ENCODE peak calls at places on chromosomes 11 and 22, in five cellular contexts. One of them, this sample, is unnamed. For H3K9me3, the result is how much of the 10 kb centered on the place peaks cover.

GRCh38 chr11:125517116-125517804 is 21.2 kb upstream of the FEZ1 start:
- DNase-seq in CD4-positive, alpha-beta memory T cell: no peak
- DNase-seq in CD8-positive, alpha-beta T cell: no peak
- DNase-seq in stomach: no peak
- DNase-seq in thoracic aorta: no peak
- DNase-seq in this sample: peak

GRCh38 chr22:31083923-31084810 is 3.0 kb downstream of the SMTN start:
- DNase-seq in CD4-positive, alpha-beta memory T cell: no peak
- DNase-seq in CD8-positive, alpha-beta T cell: no peak
- DNase-seq in stomach: no peak
- DNase-seq in thoracic aorta: no peak
- DNase-seq in this sample: no peak

GRCh38 chr22:38314992-38315800 is 2.0 kb downstream of the CSNK1E start:
- DNase-seq in CD4-positive, alpha-beta memory T cell: peak
- DNase-seq in CD8-positive, alpha-beta T cell: no peak
- DNase-seq in stomach: peak
- DNase-seq in thoracic aorta: no peak
- DNase-seq in this sample: no peak

GRCh38 chr11:68870470-68870869 is 28.8 kb upstream of the CPT1A start:
- DNase-seq in CD4-positive, alpha-beta memory T cell: no peak
- DNase-seq in CD8-positive, alpha-beta T cell: no peak
- DNase-seq in stomach: no peak
- DNase-seq in thoracic aorta: no peak
- DNase-seq in this sample: no peak

GRCh38 chr11:77411238-77411637 is 62.7 kb downstream of the PAK1 start:
- DNase-seq in CD4-positive, alpha-beta memory T cell: peak
- DNase-seq in CD8-positive, alpha-beta T cell: peak
- DNase-seq in stomach: no peak
- DNase-seq in thoracic aorta: peak
- DNase-seq in this sample: no peak

GRCh38 chr11:17721242-17721999 is 2.0 kb downstream of the MYOD1 start:
- DNase-seq in CD4-positive, alpha-beta memory T cell: no peak
- DNase-seq in CD8-positive, alpha-beta T cell: no peak
- DNase-seq in stomach: no peak
- DNase-seq in thoracic aorta: no peak
- DNase-seq in this sample: no peak

GRCh38 chr11:130208241-130209127 is 48.9 kb downstream of the ST14 start:
- DNase-seq in CD4-positive, alpha-beta memory T cell: no peak
- DNase-seq in CD8-positive, alpha-beta T cell: no peak
- DNase-seq in stomach: peak
- DNase-seq in thoracic aorta: no peak
- DNase-seq in this sample: no peak

GRCh38 chr11:59765068-59765770 is 10.0 kb downstream of the STX3 start:
- DNase-seq in CD4-positive, alpha-beta memory T cell: no peak
- DNase-seq in CD8-positive, alpha-beta T cell: no peak
- DNase-seq in stomach: no peak
- DNase-seq in thoracic aorta: no peak
- DNase-seq in this sample: no peak

GRCh38 chr11:7846003-7846402 is 49.3 kb upstream of the OR5P2 start:
- DNase-seq in CD4-positive, alpha-beta memory T cell: no peak
- DNase-seq in CD8-positive, alpha-beta T cell: no peak
- DNase-seq in stomach: no peak
- DNase-seq in thoracic aorta: no peak
- DNase-seq in this sample: no peak

GRCh38 chr22:40258463-40259046 is 80.8 kb downstream of the TNRC6B start:
- DNase-seq in CD4-positive, alpha-beta memory T cell: no peak
- DNase-seq in CD8-positive, alpha-beta T cell: no peak
- DNase-seq in stomach: no peak
- DNase-seq in thoracic aorta: no peak
- DNase-seq in this sample: no peak

GRCh38 chr11:12827929-12828812 is 153.9 kb downstream of the TEAD1 start:
- DNase-seq in CD4-positive, alpha-beta memory T cell: no peak
- DNase-seq in CD8-positive, alpha-beta T cell: no peak
- DNase-seq in stomach: peak
- DNase-seq in thoracic aorta: no peak
- DNase-seq in this sample: no peak

GRCh38 chr11:17865765-17866428 is 131.3 kb downstream of the KCNC1 start:
- DNase-seq in CD4-positive, alpha-beta memory T cell: no peak
- DNase-seq in CD8-positive, alpha-beta T cell: no peak
- DNase-seq in stomach: no peak
- DNase-seq in thoracic aorta: no peak
- DNase-seq in this sample: no peak

GRCh38 chr11:120124355-120124754 is 13.6 kb downstream of the TRIM29 start:
- DNase-seq in CD4-positive, alpha-beta memory T cell: no peak
- DNase-seq in CD8-positive, alpha-beta T cell: no peak
- DNase-seq in stomach: no peak
- DNase-seq in thoracic aorta: no peak
- DNase-seq in this sample: no peak
- H3K27ac ChIP-seq in CD4-positive, alpha-beta memory T cell: no peak
- H3K27ac ChIP-seq in CD8-positive, alpha-beta T cell: no peak
- H3K27ac ChIP-seq in stomach: no peak
- H3K27ac ChIP-seq in thoracic aorta: no peak
- H3K27ac ChIP-seq in this sample: no peak

GRCh38 chr11:76225122-76225584 is 18.9 kb upstream of the WNT11 start:
- DNase-seq in CD4-positive, alpha-beta memory T cell: no peak
- DNase-seq in CD8-positive, alpha-beta T cell: no peak
- DNase-seq in stomach: no peak
- DNase-seq in thoracic aorta: no peak
- DNase-seq in this sample: no peak
- H3K4me3 ChIP-seq in CD4-positive, alpha-beta memory T cell: no peak
- H3K4me3 ChIP-seq in CD8-positive, alpha-beta T cell: no peak
- H3K4me3 ChIP-seq in stomach: no peak
- H3K4me3 ChIP-seq in thoracic aorta: no peak
- H3K4me3 ChIP-seq in this sample: no peak

GRCh38 chr11:50075856-50076255 is 43.2 kb downstream of the OR4C45 start:
- DNase-seq in CD4-positive, alpha-beta memory T cell: no peak
- DNase-seq in CD8-positive, alpha-beta T cell: no peak
- DNase-seq in stomach: no peak
- DNase-seq in thoracic aorta: no peak
- DNase-seq in this sample: no peak
- H3K9me3 ChIP-seq in CD4-positive, alpha-beta memory T cell: under half
- H3K9me3 ChIP-seq in CD8-positive, alpha-beta T cell: under half
- H3K9me3 ChIP-seq in stomach: half or more
- H3K9me3 ChIP-seq in thoracic aorta: under half
- H3K9me3 ChIP-seq in this sample: under half

GRCh38 chr11:94768602-94769511 is 701 bp downstream of the AMOTL1 start:
- DNase-seq in CD4-positive, alpha-beta memory T cell: no peak
- DNase-seq in CD8-positive, alpha-beta T cell: no peak
- DNase-seq in stomach: peak
- DNase-seq in thoracic aorta: no peak
- DNase-seq in this sample: no peak
- H3K27ac ChIP-seq in CD4-positive, alpha-beta memory T cell: no peak
- H3K27ac ChIP-seq in CD8-positive, alpha-beta T cell: no peak
- H3K27ac ChIP-seq in stomach: peak
- H3K27ac ChIP-seq in thoracic aorta: peak
- H3K27ac ChIP-seq in this sample: no peak

GRCh38 chr22:45552017-45552411 is 49.3 kb downstream of the FBLN1 start:
- DNase-seq in CD4-positive, alpha-beta memory T cell: no peak
- DNase-seq in CD8-positive, alpha-beta T cell: no peak
- DNase-seq in stomach: no peak
- DNase-seq in thoracic aorta: no peak
- DNase-seq in this sample: no peak

GRCh38 chr22:45554861-45555260 is 52.2 kb downstream of the FBLN1 start:
- DNase-seq in CD4-positive, alpha-beta memory T cell: no peak
- DNase-seq in CD8-positive, alpha-beta T cell: no peak
- DNase-seq in stomach: no peak
- DNase-seq in thoracic aorta: no peak
- DNase-seq in this sample: no peak

GRCh38 chr22:45552580-45553332 is 50.1 kb downstream of the FBLN1 start:
- DNase-seq in CD4-positive, alpha-beta memory T cell: no peak
- DNase-seq in CD8-positive, alpha-beta T cell: no peak
- DNase-seq in stomach: peak
- DNase-seq in thoracic aorta: no peak
- DNase-seq in this sample: no peak

GRCh38 chr22:45554040-45554406 is 51.3 kb downstream of the FBLN1 start:
- DNase-seq in CD4-positive, alpha-beta memory T cell: no peak
- DNase-seq in CD8-positive, alpha-beta T cell: no peak
- DNase-seq in stomach: no peak
- DNase-seq in thoracic aorta: no peak
- DNase-seq in this sample: no peak

GRCh38 chr22:45553333-45554039 is 50.8 kb downstream of the FBLN1 start:
- DNase-seq in CD4-positive, alpha-beta memory T cell: peak
- DNase-seq in CD8-positive, alpha-beta T cell: no peak
- DNase-seq in stomach: peak
- DNase-seq in thoracic aorta: peak
- DNase-seq in this sample: peak
- H3K4me3 ChIP-seq in CD4-positive, alpha-beta memory T cell: no peak
- H3K4me3 ChIP-seq in CD8-positive, alpha-beta T cell: no peak
- H3K4me3 ChIP-seq in stomach: no peak
- H3K4me3 ChIP-seq in thoracic aorta: peak
- H3K4me3 ChIP-seq in this sample: no peak

DNA sequence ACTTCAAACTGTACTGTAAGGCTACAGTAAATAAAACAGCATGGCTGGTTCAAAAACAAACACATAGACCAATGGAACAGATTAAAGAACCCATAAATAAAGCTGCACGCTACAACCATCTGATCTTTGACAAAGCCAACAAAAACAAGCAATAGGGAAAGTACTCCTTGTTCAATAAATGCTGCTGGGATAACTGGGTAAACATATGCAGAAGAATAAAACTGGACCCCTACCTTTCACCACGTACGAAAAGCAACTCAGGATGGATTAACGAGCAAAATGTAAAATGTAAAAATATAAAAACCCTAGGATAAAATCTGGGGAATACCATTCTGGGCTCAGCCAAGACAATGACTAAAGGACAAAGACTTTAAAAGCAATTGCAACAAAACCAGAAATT is 201.8 kb upstream of the PGR start:
- DNase-seq in CD4-positive, alpha-beta memory T cell: no peak
- DNase-seq in CD8-positive, alpha-beta T cell: no peak
- DNase-seq in stomach: no peak
- DNase-seq in thoracic aorta: no peak
- DNase-seq in this sample: no peak
- H3K9me3 ChIP-seq in CD4-positive, alpha-beta memory T cell: under half
- H3K9me3 ChIP-seq in CD8-positive, alpha-beta T cell: under half
- H3K9me3 ChIP-seq in stomach: under half
- H3K9me3 ChIP-seq in thoracic aorta: under half
- H3K9me3 ChIP-seq in this sample: under half

GRCh38 chr11:117870176-117870952 is 6.1 kb downstream of the FXYD6 start:
- DNase-seq in CD4-positive, alpha-beta memory T cell: no peak
- DNase-seq in CD8-positive, alpha-beta T cell: no peak
- DNase-seq in stomach: no peak
- DNase-seq in thoracic aorta: no peak
- DNase-seq in this sample: no peak

GRCh38 chr11:117871784-117872183 is 4.7 kb downstream of the FXYD6 start:
- DNase-seq in CD4-positive, alpha-beta memory T cell: no peak
- DNase-seq in CD8-positive, alpha-beta T cell: no peak
- DNase-seq in stomach: no peak
- DNase-seq in thoracic aorta: no peak
- DNase-seq in this sample: no peak

GRCh38 chr11:117872420-117872961 is 4.0 kb downstream of the FXYD6 start:
- DNase-seq in CD4-positive, alpha-beta memory T cell: no peak
- DNase-seq in CD8-positive, alpha-beta T cell: no peak
- DNase-seq in stomach: no peak
- DNase-seq in thoracic aorta: no peak
- DNase-seq in this sample: no peak

GRCh38 chr11:117872962-117873827 is 3.3 kb downstream of the FXYD6 start:
- DNase-seq in CD4-positive, alpha-beta memory T cell: peak
- DNase-seq in CD8-positive, alpha-beta T cell: no peak
- DNase-seq in stomach: no peak
- DNase-seq in thoracic aorta: no peak
- DNase-seq in this sample: no peak

DNA sequence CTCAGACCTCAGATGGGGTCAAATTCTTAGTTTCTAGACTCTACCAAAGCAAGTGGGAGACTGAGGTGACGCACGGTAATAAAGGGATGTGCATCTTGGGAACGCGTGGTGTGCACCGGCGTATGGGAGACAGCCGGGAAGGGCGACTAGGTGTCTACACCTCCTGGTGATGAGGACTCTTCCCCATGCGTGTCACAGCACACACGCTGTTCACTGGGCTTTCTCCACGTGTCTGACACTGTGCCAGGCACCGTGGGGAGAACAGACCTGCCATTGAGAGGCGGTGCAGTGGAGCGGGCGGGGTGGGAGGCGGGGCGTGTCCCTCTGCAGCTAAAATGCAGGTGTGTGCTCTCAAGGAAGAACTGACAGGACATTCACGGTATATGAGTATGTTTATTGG is 5.3 kb downstream of the FXYD6 start:
- DNase-seq in CD4-positive, alpha-beta memory T cell: no peak
- DNase-seq in CD8-positive, alpha-beta T cell: no peak
- DNase-seq in stomach: no peak
- DNase-seq in thoracic aorta: no peak
- DNase-seq in this sample: no peak
- H3K27ac ChIP-seq in CD4-positive, alpha-beta memory T cell: no peak
- H3K27ac ChIP-seq in CD8-positive, alpha-beta T cell: no peak
- H3K27ac ChIP-seq in stomach: no peak
- H3K27ac ChIP-seq in thoracic aorta: no peak
- H3K27ac ChIP-seq in this sample: no peak

GRCh38 chr22:41951898-41952474 is at the start of gene SMIM45:
- DNase-seq in CD4-positive, alpha-beta memory T cell: no peak
- DNase-seq in CD8-positive, alpha-beta T cell: no peak
- DNase-seq in stomach: no peak
- DNase-seq in thoracic aorta: no peak
- DNase-seq in this sample: no peak
- H3K4me3 ChIP-seq in CD4-positive, alpha-beta memory T cell: no peak
- H3K4me3 ChIP-seq in CD8-positive, alpha-beta T cell: no peak
- H3K4me3 ChIP-seq in stomach: no peak
- H3K4me3 ChIP-seq in thoracic aorta: no peak
- H3K4me3 ChIP-seq in this sample: no peak

GRCh38 chr22:48520888-48521600 is 1306.6 kb downstream of the BRD1 start:
- DNase-seq in CD4-positive, alpha-beta memory T cell: no peak
- DNase-seq in CD8-positive, alpha-beta T cell: no peak
- DNase-seq in stomach: no peak
- DNase-seq in thoracic aorta: no peak
- DNase-seq in this sample: no peak

GRCh38 chr22:48523091-48523490 is 1304.6 kb downstream of the BRD1 start:
- DNase-seq in CD4-positive, alpha-beta memory T cell: no peak
- DNase-seq in CD8-positive, alpha-beta T cell: no peak
- DNase-seq in stomach: no peak
- DNase-seq in thoracic aorta: no peak
- DNase-seq in this sample: no peak

GRCh38 chr22:48523761-48524160 is 1303.9 kb downstream of the BRD1 start:
- DNase-seq in CD4-positive, alpha-beta memory T cell: no peak
- DNase-seq in CD8-positive, alpha-beta T cell: no peak
- DNase-seq in stomach: no peak
- DNase-seq in thoracic aorta: no peak
- DNase-seq in this sample: no peak

GRCh38 chr22:48520207-48520606 is 1307.5 kb downstream of the BRD1 start:
- DNase-seq in CD4-positive, alpha-beta memory T cell: no peak
- DNase-seq in CD8-positive, alpha-beta T cell: no peak
- DNase-seq in stomach: no peak
- DNase-seq in thoracic aorta: no peak
- DNase-seq in this sample: no peak

DNA sequence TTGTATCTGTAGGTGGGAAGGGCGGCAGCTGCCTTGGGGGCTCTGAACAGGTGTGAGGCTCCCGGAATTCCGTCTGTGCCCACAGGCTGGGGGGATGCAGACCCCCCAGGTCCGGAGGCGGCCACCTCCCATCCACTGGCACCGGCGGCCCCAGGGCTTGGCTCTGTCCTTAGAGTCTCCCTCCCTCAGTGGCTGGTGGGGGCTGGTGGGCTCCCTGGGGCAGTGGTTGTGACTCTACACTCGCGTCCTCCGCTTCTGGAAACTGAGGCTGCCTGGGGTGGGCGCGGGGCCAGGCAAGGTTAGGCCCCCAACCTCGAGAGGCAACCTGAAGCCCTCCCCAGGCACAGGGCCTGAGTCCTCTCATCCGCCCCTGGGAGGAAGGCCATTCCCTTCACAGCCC is 1305.4 kb downstream of the BRD1 start:
- DNase-seq in CD4-positive, alpha-beta memory T cell: no peak
- DNase-seq in CD8-positive, alpha-beta T cell: no peak
- DNase-seq in stomach: no peak
- DNase-seq in thoracic aorta: no peak
- DNase-seq in this sample: no peak
- H3K9me3 ChIP-seq in CD4-positive, alpha-beta memory T cell: under half
- H3K9me3 ChIP-seq in CD8-positive, alpha-beta T cell: under half
- H3K9me3 ChIP-seq in stomach: under half
- H3K9me3 ChIP-seq in thoracic aorta: under half
- H3K9me3 ChIP-seq in this sample: under half

This sample was measured in iPS DF 6.9.